ENCODE peak calls at places on chromosomes 5 and 9, in seven cellular contexts. J is erythroblast, B is psoas muscle, K is kidney, F is GM04504, R is T-helper 2 cell, V is OCI-LY7. Y is an unnamed sample.

GRCh38 chr9:111807197-111807596 is 12.5 kb upstream of the SHOC1 start:
- DNase-seq in J (no peak), B (no peak), K (no peak), F (no peak), R (no peak), V (no peak), Y (no peak)

GRCh38 chr9:91583996-91584395 is 160.4 kb upstream of the NFIL3 start:
- DNase-seq in J (no peak), B (no peak), K (no peak), F (no peak), R (no peak), V (no peak), Y (no peak)

GRCh38 chr9:105281272-105281671 is 36.8 kb downstream of the SLC44A1 start:
- DNase-seq in J (no peak), B (no peak), K (no peak), F (no peak), R (no peak), V (no peak), Y (no peak)

GRCh38 chr5:154165886-154166285 is 24.6 kb upstream of the GALNT10 start:
- DNase-seq in J (no peak), B (no peak), K (no peak), F (no peak), R (no peak), V (no peak), Y (peak)

GRCh38 chr5:141875022-141875740 is 3.0 kb downstream of the PCDH1 start:
- DNase-seq in J (no peak), B (no peak), K (no peak), F (no peak), R (no peak), V (no peak), Y (peak)

GRCh38 chr5:175202461-175203065 is 241.4 kb downstream of the DRD1 start:
- DNase-seq in J (no peak), B (no peak), K (no peak), F (peak), R (no peak), V (no peak), Y (no peak)

GRCh38 chr5:147661576-147661975 is 121.0 kb downstream of the JAKMIP2 start:
- DNase-seq in J (peak), B (no peak), K (no peak), F (no peak), R (no peak), V (no peak), Y (no peak)

GRCh38 chr9:123089790-123090189 is 56.3 kb downstream of the GPR21 start:
- DNase-seq in J (no peak), B (no peak), K (no peak), F (no peak), R (no peak), V (peak), Y (no peak)

GRCh38 chr5:52893105-52893504 is 96.0 kb upstream of the ITGA2 start:
- DNase-seq in J (no peak), B (no peak), K (no peak), F (peak), R (no peak), V (no peak), Y (no peak)

GRCh38 chr9:115167175-115167574 is 49.2 kb upstream of the TNC start:
- DNase-seq in J (no peak), B (no peak), K (no peak), F (peak), R (no peak), V (no peak), Y (no peak)

GRCh38 chr5:139451176-139451575 is 11.4 kb downstream of the ECSCR start:
- DNase-seq in J (no peak), B (no peak), K (no peak), F (no peak), R (no peak), V (no peak), Y (no peak)

GRCh38 chr5:57219386-57219785 is 45.5 kb downstream of the GPBP1 start:
- DNase-seq in J (no peak), B (no peak), K (no peak), F (no peak), R (no peak), V (no peak), Y (no peak)

GRCh38 chr9:129495422-129496186 is 125.3 kb downstream of the C9orf50 start:
- DNase-seq in J (peak), B (peak), K (peak), F (no peak), R (peak), V (peak), Y (peak)

GRCh38 chr5:112923148-112923917 is 1.3 kb upstream of the REEP5 start:
- DNase-seq in J (no peak), B (no peak), K (peak), F (no peak), R (no peak), V (peak), Y (no peak)

GRCh38 chr9:109716631-109717030 is 63.4 kb upstream of the PALM2AKAP2 start:
- DNase-seq in J (no peak), B (no peak), K (no peak), F (no peak), R (no peak), V (no peak), Y (no peak)

GRCh38 chr5:93250431-93250830 is 330.6 kb downstream of the NR2F1-AS1 start:
- DNase-seq in J (no peak), B (no peak), K (no peak), F (no peak), R (no peak), V (no peak), Y (no peak)

GRCh38 chr5:5306696-5307095 is 115.8 kb upstream of the ICE1 start:
- DNase-seq in J (no peak), B (no peak), K (no peak), F (peak), R (no peak), V (no peak), Y (peak)

GRCh38 chr5:78417026-78417425 is 56.6 kb downstream of the SCAMP1 start:
- DNase-seq in J (no peak), B (no peak), K (no peak), F (no peak), R (no peak), V (no peak), Y (no peak)

GRCh38 chr9:70013598-70014196 is 30.0 kb upstream of the MAMDC2 start:
- DNase-seq in J (no peak), B (peak), K (no peak), F (no peak), R (no peak), V (no peak), Y (no peak)

GRCh38 chr5:86570427-86571083 is 47.2 kb upstream of the COX7C start:
- DNase-seq in J (no peak), B (no peak), K (no peak), F (no peak), R (no peak), V (no peak), Y (peak)

GRCh38 chr5:104171958-104172357 is 609.4 kb upstream of the NUDT12 start:
- DNase-seq in J (no peak), B (no peak), K (no peak), F (no peak), R (no peak), V (no peak), Y (no peak)

GRCh38 chr5:38453921-38454320 is 102.5 kb downstream of the LIFR start:
- DNase-seq in J (no peak), B (no peak), K (no peak), F (no peak), R (no peak), V (no peak), Y (no peak)

GRCh38 chr9:131714161-131714646 is 25.7 kb downstream of the RAPGEF1 start:
- DNase-seq in J (no peak), B (peak), K (no peak), F (peak), R (no peak), V (no peak), Y (no peak)

GRCh38 chr5:45695011-45695667 is 1.0 kb downstream of the HCN1 start:
- DNase-seq in J (no peak), B (no peak), K (peak), F (no peak), R (no peak), V (no peak), Y (peak)

GRCh38 chr9:78397045-78397843 is 100.3 kb downstream of the PSAT1 start:
- DNase-seq in J (no peak), B (no peak), K (no peak), F (no peak), R (no peak), V (no peak), Y (peak)

GRCh38 chr5:44868541-44868940 is 59.8 kb downstream of the MRPS30 start:
- DNase-seq in J (no peak), B (no peak), K (no peak), F (no peak), R (no peak), V (no peak), Y (no peak)

GRCh38 chr5:146796911-146797310 is 81.6 kb downstream of the PPP2R2B start:
- DNase-seq in J (no peak), B (no peak), K (no peak), F (no peak), R (no peak), V (no peak), Y (no peak)

GRCh38 chr9:35646583-35647265 is 4.0 kb downstream of the SIT1 start:
- DNase-seq in J (peak), B (peak), K (peak), F (no peak), R (peak), V (peak), Y (peak)

GRCh38 chr5:122295138-122295537 is 16.9 kb upstream of the SNCAIP start:
- DNase-seq in J (peak), B (no peak), K (no peak), F (no peak), R (no peak), V (peak), Y (peak)

GRCh38 chr5:134609232-134609851 is 23.3 kb downstream of the SAR1B start:
- DNase-seq in J (peak), B (no peak), K (no peak), F (no peak), R (no peak), V (no peak), Y (no peak)

GRCh38 chr9:129281506-129282145 is 103.6 kb upstream of the IER5L start:
- DNase-seq in J (no peak), B (no peak), K (peak), F (no peak), R (no peak), V (no peak), Y (peak)

GRCh38 chr5:126138475-126139005 is 284.7 kb upstream of the GRAMD2B start:
- DNase-seq in J (no peak), B (no peak), K (no peak), F (no peak), R (no peak), V (no peak), Y (no peak)

GRCh38 chr9:88794100-88794499 is 197.2 kb upstream of the S1PR3 start:
- DNase-seq in J (no peak), B (no peak), K (no peak), F (no peak), R (no peak), V (no peak), Y (no peak)

Y was measured in endodermal cell.